ENCODE peak calls at places on chromosomes 1 and 21, in nine cellular contexts. One of them, this sample, is unnamed.
A peak's percentile ranks its signal among the peaks of the same experiment; 100 is the strongest.

GRCh38 chr1:42682739-42683529 is 716 bp downstream of the YBX1 start:
- DNase-seq in astrocyte: peak; percentile 49
- DNase-seq in NCI-H460: peak; percentile 50
- DNase-seq in suprapubic skin: peak; percentile 87
- DNase-seq in fibroblast of lung: peak; percentile 71
- DNase-seq in activated CD8-positive, alpha-beta memory T cell treated with anti-CD3 and anti-CD28 coated beads for 24 hours: peak; percentile 83
- DNase-seq in anterior cingulate cortex: peak; percentile 49
- DNase-seq in effector memory CD8-positive, alpha-beta T cell: peak; percentile 53
- DNase-seq in T-helper 9 cell: peak; percentile 50
- DNase-seq in this sample: peak; percentile 77

GRCh38 chr1:55329091-55329490 is 113.9 kb upstream of the USP24 start:
- DNase-seq in T-helper 9 cell: no peak
- DNase-seq in effector memory CD8-positive, alpha-beta T cell: no peak
- DNase-seq in astrocyte: no peak
- DNase-seq in NCI-H460: no peak
- DNase-seq in fibroblast of lung: no peak
- DNase-seq in anterior cingulate cortex: no peak
- DNase-seq in suprapubic skin: no peak
- DNase-seq in activated CD8-positive, alpha-beta memory T cell treated with anti-CD3 and anti-CD28 coated beads for 24 hours: no peak
- DNase-seq in this sample: no peak

GRCh38 chr1:232943679-232944252 is 6.6 kb upstream of the NTPCR start:
- DNase-seq in NCI-H460: no peak
- DNase-seq in suprapubic skin: no peak
- DNase-seq in astrocyte: no peak
- DNase-seq in anterior cingulate cortex: no peak
- DNase-seq in fibroblast of lung: no peak
- DNase-seq in effector memory CD8-positive, alpha-beta T cell: no peak
- DNase-seq in activated CD8-positive, alpha-beta memory T cell treated with anti-CD3 and anti-CD28 coated beads for 24 hours: peak; percentile 66
- DNase-seq in T-helper 9 cell: no peak
- DNase-seq in this sample: peak; percentile 84

GRCh38 chr1:53732912-53733317 is 6.0 kb downstream of the GLIS1 start:
- DNase-seq in fibroblast of lung: peak; percentile 97
- DNase-seq in NCI-H460: no peak
- DNase-seq in effector memory CD8-positive, alpha-beta T cell: no peak
- DNase-seq in astrocyte: peak; percentile 96
- DNase-seq in anterior cingulate cortex: no peak
- DNase-seq in activated CD8-positive, alpha-beta memory T cell treated with anti-CD3 and anti-CD28 coated beads for 24 hours: no peak
- DNase-seq in T-helper 9 cell: no peak
- DNase-seq in suprapubic skin: no peak
- DNase-seq in this sample: no peak

GRCh38 chr1:31573261-31573660 is 3.1 kb upstream of the TINAGL1 start:
- DNase-seq in suprapubic skin: no peak
- DNase-seq in activated CD8-positive, alpha-beta memory T cell treated with anti-CD3 and anti-CD28 coated beads for 24 hours: peak; percentile 32
- DNase-seq in NCI-H460: no peak
- DNase-seq in effector memory CD8-positive, alpha-beta T cell: no peak
- DNase-seq in anterior cingulate cortex: no peak
- DNase-seq in astrocyte: no peak
- DNase-seq in fibroblast of lung: no peak
- DNase-seq in T-helper 9 cell: no peak
- DNase-seq in this sample: no peak

GRCh38 chr1:114345930-114346479 is 165.0 kb downstream of the TRIM33 start:
- DNase-seq in anterior cingulate cortex: no peak
- DNase-seq in astrocyte: no peak
- DNase-seq in NCI-H460: no peak
- DNase-seq in activated CD8-positive, alpha-beta memory T cell treated with anti-CD3 and anti-CD28 coated beads for 24 hours: peak; percentile 64
- DNase-seq in T-helper 9 cell: no peak
- DNase-seq in suprapubic skin: no peak
- DNase-seq in effector memory CD8-positive, alpha-beta T cell: no peak
- DNase-seq in fibroblast of lung: peak; percentile 30
- DNase-seq in this sample: no peak

GRCh38 chr1:87134625-87135024 is 194.1 kb upstream of the LMO4 start:
- DNase-seq in suprapubic skin: no peak
- DNase-seq in effector memory CD8-positive, alpha-beta T cell: no peak
- DNase-seq in anterior cingulate cortex: peak; percentile 72
- DNase-seq in T-helper 9 cell: no peak
- DNase-seq in activated CD8-positive, alpha-beta memory T cell treated with anti-CD3 and anti-CD28 coated beads for 24 hours: no peak
- DNase-seq in astrocyte: no peak
- DNase-seq in fibroblast of lung: no peak
- DNase-seq in NCI-H460: no peak
- DNase-seq in this sample: no peak

GRCh38 chr1:67618285-67619018 is 66.5 kb upstream of the GADD45A start:
- DNase-seq in NCI-H460: no peak
- DNase-seq in suprapubic skin: no peak
- DNase-seq in astrocyte: peak; percentile 94
- DNase-seq in activated CD8-positive, alpha-beta memory T cell treated with anti-CD3 and anti-CD28 coated beads for 24 hours: no peak
- DNase-seq in anterior cingulate cortex: peak; percentile 84
- DNase-seq in fibroblast of lung: peak; percentile 95
- DNase-seq in effector memory CD8-positive, alpha-beta T cell: no peak
- DNase-seq in T-helper 9 cell: no peak
- DNase-seq in this sample: no peak

GRCh38 chr1:10338047-10338446 is 60.8 kb upstream of the PGD start:
- DNase-seq in anterior cingulate cortex: peak; percentile 54
- DNase-seq in suprapubic skin: no peak
- DNase-seq in activated CD8-positive, alpha-beta memory T cell treated with anti-CD3 and anti-CD28 coated beads for 24 hours: peak; percentile 61
- DNase-seq in effector memory CD8-positive, alpha-beta T cell: peak; percentile 34
- DNase-seq in astrocyte: peak; percentile 22
- DNase-seq in NCI-H460: peak; percentile 7
- DNase-seq in fibroblast of lung: peak; percentile 35
- DNase-seq in T-helper 9 cell: peak; percentile 6
- DNase-seq in this sample: no peak

GRCh38 chr1:169115891-169116585 is 9.5 kb downstream of the ATP1B1 start:
- DNase-seq in suprapubic skin: peak; percentile 82
- DNase-seq in T-helper 9 cell: no peak
- DNase-seq in effector memory CD8-positive, alpha-beta T cell: no peak
- DNase-seq in activated CD8-positive, alpha-beta memory T cell treated with anti-CD3 and anti-CD28 coated beads for 24 hours: no peak
- DNase-seq in fibroblast of lung: peak; percentile 70
- DNase-seq in anterior cingulate cortex: peak; percentile 26
- DNase-seq in NCI-H460: no peak
- DNase-seq in astrocyte: peak; percentile 57
- DNase-seq in this sample: no peak

GRCh38 chr1:156155760-156156495 is 2.5 kb downstream of the SEMA4A start:
- DNase-seq in fibroblast of lung: no peak
- DNase-seq in T-helper 9 cell: no peak
- DNase-seq in NCI-H460: no peak
- DNase-seq in anterior cingulate cortex: no peak
- DNase-seq in effector memory CD8-positive, alpha-beta T cell: no peak
- DNase-seq in astrocyte: no peak
- DNase-seq in activated CD8-positive, alpha-beta memory T cell treated with anti-CD3 and anti-CD28 coated beads for 24 hours: no peak
- DNase-seq in suprapubic skin: no peak
- DNase-seq in this sample: no peak

GRCh38 chr21:38349111-38349746 is 92.4 kb downstream of the KCNJ15 start:
- DNase-seq in anterior cingulate cortex: no peak
- DNase-seq in suprapubic skin: peak; percentile 3
- DNase-seq in activated CD8-positive, alpha-beta memory T cell treated with anti-CD3 and anti-CD28 coated beads for 24 hours: no peak
- DNase-seq in NCI-H460: no peak
- DNase-seq in T-helper 9 cell: no peak
- DNase-seq in fibroblast of lung: peak; percentile 99
- DNase-seq in effector memory CD8-positive, alpha-beta T cell: no peak
- DNase-seq in astrocyte: peak; percentile 99
- DNase-seq in this sample: no peak

GRCh38 chr21:21029159-21029558 is 30.9 kb downstream of the NCAM2 start:
- DNase-seq in activated CD8-positive, alpha-beta memory T cell treated with anti-CD3 and anti-CD28 coated beads for 24 hours: no peak
- DNase-seq in anterior cingulate cortex: no peak
- DNase-seq in astrocyte: peak; percentile 34
- DNase-seq in fibroblast of lung: peak; percentile 41
- DNase-seq in effector memory CD8-positive, alpha-beta T cell: no peak
- DNase-seq in NCI-H460: no peak
- DNase-seq in suprapubic skin: no peak
- DNase-seq in T-helper 9 cell: no peak
- DNase-seq in this sample: no peak

GRCh38 chr1:21665711-21666571 is 3.2 kb downstream of the RAP1GAP start:
- DNase-seq in fibroblast of lung: no peak
- DNase-seq in effector memory CD8-positive, alpha-beta T cell: no peak
- DNase-seq in suprapubic skin: peak; percentile 74
- DNase-seq in activated CD8-positive, alpha-beta memory T cell treated with anti-CD3 and anti-CD28 coated beads for 24 hours: no peak
- DNase-seq in astrocyte: no peak
- DNase-seq in NCI-H460: no peak
- DNase-seq in T-helper 9 cell: no peak
- DNase-seq in anterior cingulate cortex: no peak
- DNase-seq in this sample: no peak

GRCh38 chr1:16386454-16387113 is 19.5 kb downstream of the SZRD1 start:
- DNase-seq in effector memory CD8-positive, alpha-beta T cell: no peak
- DNase-seq in activated CD8-positive, alpha-beta memory T cell treated with anti-CD3 and anti-CD28 coated beads for 24 hours: no peak
- DNase-seq in T-helper 9 cell: no peak
- DNase-seq in anterior cingulate cortex: no peak
- DNase-seq in NCI-H460: no peak
- DNase-seq in fibroblast of lung: peak; percentile 84
- DNase-seq in suprapubic skin: no peak
- DNase-seq in astrocyte: peak; percentile 79
- DNase-seq in this sample: no peak

GRCh38 chr1:32241011-32241763 is 5.8 kb upstream of the FAM167B start:
- DNase-seq in activated CD8-positive, alpha-beta memory T cell treated with anti-CD3 and anti-CD28 coated beads for 24 hours: peak; percentile 75
- DNase-seq in anterior cingulate cortex: peak; percentile 14
- DNase-seq in T-helper 9 cell: no peak
- DNase-seq in astrocyte: peak; percentile 50
- DNase-seq in effector memory CD8-positive, alpha-beta T cell: no peak
- DNase-seq in suprapubic skin: peak; percentile 83
- DNase-seq in NCI-H460: no peak
- DNase-seq in fibroblast of lung: peak; percentile 68
- DNase-seq in this sample: no peak

GRCh38 chr1:11930571-11931445 is 3.7 kb upstream of the PLOD1 start:
- DNase-seq in activated CD8-positive, alpha-beta memory T cell treated with anti-CD3 and anti-CD28 coated beads for 24 hours: no peak
- DNase-seq in effector memory CD8-positive, alpha-beta T cell: no peak
- DNase-seq in fibroblast of lung: peak; percentile 32
- DNase-seq in T-helper 9 cell: no peak
- DNase-seq in suprapubic skin: no peak
- DNase-seq in anterior cingulate cortex: no peak
- DNase-seq in NCI-H460: no peak
- DNase-seq in astrocyte: no peak
- DNase-seq in this sample: no peak

GRCh38 chr1:21607549-21608529 is 61.3 kb downstream of the RAP1GAP start:
- DNase-seq in effector memory CD8-positive, alpha-beta T cell: no peak
- DNase-seq in activated CD8-positive, alpha-beta memory T cell treated with anti-CD3 and anti-CD28 coated beads for 24 hours: peak; percentile 71
- DNase-seq in suprapubic skin: no peak
- DNase-seq in T-helper 9 cell: peak; percentile 6
- DNase-seq in astrocyte: peak; percentile 31
- DNase-seq in fibroblast of lung: peak; percentile 56
- DNase-seq in NCI-H460: peak; percentile 85
- DNase-seq in anterior cingulate cortex: no peak
- DNase-seq in this sample: peak; percentile 83

GRCh38 chr1:216153130-216153529 is 270.1 kb downstream of the USH2A start:
- DNase-seq in effector memory CD8-positive, alpha-beta T cell: no peak
- DNase-seq in activated CD8-positive, alpha-beta memory T cell treated with anti-CD3 and anti-CD28 coated beads for 24 hours: no peak
- DNase-seq in fibroblast of lung: no peak
- DNase-seq in astrocyte: no peak
- DNase-seq in T-helper 9 cell: no peak
- DNase-seq in suprapubic skin: no peak
- DNase-seq in NCI-H460: no peak
- DNase-seq in anterior cingulate cortex: no peak
- DNase-seq in this sample: no peak

GRCh38 chr21:44527156-44527982 is 12.6 kb downstream of the KRTAP10-1 start:
- DNase-seq in astrocyte: no peak
- DNase-seq in suprapubic skin: peak; percentile 57
- DNase-seq in anterior cingulate cortex: no peak
- DNase-seq in NCI-H460: no peak
- DNase-seq in activated CD8-positive, alpha-beta memory T cell treated with anti-CD3 and anti-CD28 coated beads for 24 hours: no peak
- DNase-seq in effector memory CD8-positive, alpha-beta T cell: no peak
- DNase-seq in fibroblast of lung: no peak
- DNase-seq in T-helper 9 cell: no peak
- DNase-seq in this sample: peak; percentile 51

GRCh38 chr1:52460686-52461085 is 56.3 kb downstream of the PRPF38A start:
- DNase-seq in NCI-H460: peak; percentile 44
- DNase-seq in activated CD8-positive, alpha-beta memory T cell treated with anti-CD3 and anti-CD28 coated beads for 24 hours: no peak
- DNase-seq in fibroblast of lung: no peak
- DNase-seq in effector memory CD8-positive, alpha-beta T cell: no peak
- DNase-seq in astrocyte: no peak
- DNase-seq in anterior cingulate cortex: no peak
- DNase-seq in T-helper 9 cell: no peak
- DNase-seq in suprapubic skin: no peak
- DNase-seq in this sample: no peak

GRCh38 chr1:183670169-183670568 is 17.1 kb upstream of the APOBEC4 start:
- DNase-seq in astrocyte: no peak
- DNase-seq in activated CD8-positive, alpha-beta memory T cell treated with anti-CD3 and anti-CD28 coated beads for 24 hours: no peak
- DNase-seq in effector memory CD8-positive, alpha-beta T cell: no peak
- DNase-seq in suprapubic skin: no peak
- DNase-seq in T-helper 9 cell: no peak
- DNase-seq in NCI-H460: no peak
- DNase-seq in fibroblast of lung: no peak
- DNase-seq in anterior cingulate cortex: no peak
- DNase-seq in this sample: no peak

GRCh38 chr1:99218572-99218971 is 45.7 kb upstream of the PLPPR4 start:
- DNase-seq in NCI-H460: no peak
- DNase-seq in astrocyte: no peak
- DNase-seq in fibroblast of lung: no peak
- DNase-seq in T-helper 9 cell: no peak
- DNase-seq in activated CD8-positive, alpha-beta memory T cell treated with anti-CD3 and anti-CD28 coated beads for 24 hours: no peak
- DNase-seq in anterior cingulate cortex: no peak
- DNase-seq in effector memory CD8-positive, alpha-beta T cell: no peak
- DNase-seq in suprapubic skin: no peak
- DNase-seq in this sample: no peak

GRCh38 chr1:213829806-213830205 is 158.0 kb upstream of the PROX1 start:
- DNase-seq in T-helper 9 cell: no peak
- DNase-seq in anterior cingulate cortex: no peak
- DNase-seq in effector memory CD8-positive, alpha-beta T cell: no peak
- DNase-seq in astrocyte: no peak
- DNase-seq in NCI-H460: no peak
- DNase-seq in fibroblast of lung: no peak
- DNase-seq in activated CD8-positive, alpha-beta memory T cell treated with anti-CD3 and anti-CD28 coated beads for 24 hours: no peak
- DNase-seq in suprapubic skin: no peak
- DNase-seq in this sample: no peak

GRCh38 chr1:55444660-55445059 is 229.5 kb upstream of the USP24 start:
- DNase-seq in activated CD8-positive, alpha-beta memory T cell treated with anti-CD3 and anti-CD28 coated beads for 24 hours: no peak
- DNase-seq in astrocyte: no peak
- DNase-seq in fibroblast of lung: no peak
- DNase-seq in anterior cingulate cortex: no peak
- DNase-seq in suprapubic skin: no peak
- DNase-seq in NCI-H460: no peak
- DNase-seq in effector memory CD8-positive, alpha-beta T cell: no peak
- DNase-seq in T-helper 9 cell: no peak
- DNase-seq in this sample: no peak

GRCh38 chr1:204417231-204417997 is 5.8 kb upstream of the PPP1R15B start:
- DNase-seq in suprapubic skin: no peak
- DNase-seq in anterior cingulate cortex: peak; percentile 31
- DNase-seq in T-helper 9 cell: no peak
- DNase-seq in fibroblast of lung: peak; percentile 98
- DNase-seq in astrocyte: peak; percentile 98
- DNase-seq in NCI-H460: peak; percentile 96
- DNase-seq in effector memory CD8-positive, alpha-beta T cell: no peak
- DNase-seq in activated CD8-positive, alpha-beta memory T cell treated with anti-CD3 and anti-CD28 coated beads for 24 hours: peak; percentile 58
- DNase-seq in this sample: peak; percentile 74

GRCh38 chr1:26811708-26812107 is 14.8 kb upstream of the ZDHHC18 start:
- DNase-seq in T-helper 9 cell: no peak
- DNase-seq in suprapubic skin: no peak
- DNase-seq in effector memory CD8-positive, alpha-beta T cell: no peak
- DNase-seq in NCI-H460: no peak
- DNase-seq in anterior cingulate cortex: no peak
- DNase-seq in activated CD8-positive, alpha-beta memory T cell treated with anti-CD3 and anti-CD28 coated beads for 24 hours: no peak
- DNase-seq in astrocyte: no peak
- DNase-seq in fibroblast of lung: no peak
- DNase-seq in this sample: no peak

GRCh38 chr1:107405241-107405640 is 264.4 kb downstream of the NTNG1 start:
- DNase-seq in fibroblast of lung: peak; percentile 85
- DNase-seq in T-helper 9 cell: no peak
- DNase-seq in suprapubic skin: no peak
- DNase-seq in astrocyte: peak; percentile 80
- DNase-seq in NCI-H460: no peak
- DNase-seq in effector memory CD8-positive, alpha-beta T cell: no peak
- DNase-seq in anterior cingulate cortex: no peak
- DNase-seq in activated CD8-positive, alpha-beta memory T cell treated with anti-CD3 and anti-CD28 coated beads for 24 hours: no peak
- DNase-seq in this sample: no peak

GRCh38 chr1:190169311-190170067 is 308.2 kb downstream of the BRINP3 start:
- DNase-seq in activated CD8-positive, alpha-beta memory T cell treated with anti-CD3 and anti-CD28 coated beads for 24 hours: no peak
- DNase-seq in astrocyte: peak; percentile 80
- DNase-seq in fibroblast of lung: peak; percentile 88
- DNase-seq in suprapubic skin: no peak
- DNase-seq in anterior cingulate cortex: no peak
- DNase-seq in effector memory CD8-positive, alpha-beta T cell: no peak
- DNase-seq in NCI-H460: no peak
- DNase-seq in T-helper 9 cell: no peak
- DNase-seq in this sample: no peak

GRCh38 chr1:230248876-230249275 is 177.3 kb downstream of the PGBD5 start:
- DNase-seq in T-helper 9 cell: no peak
- DNase-seq in astrocyte: no peak
- DNase-seq in NCI-H460: no peak
- DNase-seq in suprapubic skin: no peak
- DNase-seq in activated CD8-positive, alpha-beta memory T cell treated with anti-CD3 and anti-CD28 coated beads for 24 hours: no peak
- DNase-seq in anterior cingulate cortex: no peak
- DNase-seq in effector memory CD8-positive, alpha-beta T cell: no peak
- DNase-seq in fibroblast of lung: no peak
- DNase-seq in this sample: no peak

GRCh38 chr1:113438505-113439271 is 48.4 kb downstream of the MAGI3 start:
- DNase-seq in fibroblast of lung: no peak
- DNase-seq in T-helper 9 cell: no peak
- DNase-seq in astrocyte: no peak
- DNase-seq in NCI-H460: no peak
- DNase-seq in effector memory CD8-positive, alpha-beta T cell: no peak
- DNase-seq in suprapubic skin: no peak
- DNase-seq in anterior cingulate cortex: no peak
- DNase-seq in activated CD8-positive, alpha-beta memory T cell treated with anti-CD3 and anti-CD28 coated beads for 24 hours: no peak
- DNase-seq in this sample: no peak